ENCODE peak calls at places on chromosomes 13 and 19, in eight cellular contexts. One of them, this sample, is unnamed.

GRCh38 chr13:110528371-110528770 is 33.2 kb downstream of the RAB20 start:
- DNase-seq in transverse colon: no peak
- DNase-seq in stomach: no peak
- DNase-seq in GM23338: no peak
- DNase-seq in prostate gland: no peak
- DNase-seq in suprapubic skin: no peak
- DNase-seq in GM12878: no peak
- DNase-seq in HepG2: no peak
- DNase-seq in this sample: no peak

GRCh38 chr13:41019027-41019487 is at the start of gene ELF1:
- DNase-seq in transverse colon: peak
- DNase-seq in stomach: peak
- DNase-seq in suprapubic skin: no peak
- DNase-seq in GM12878: peak
- DNase-seq in prostate gland: peak
- DNase-seq in HepG2: peak
- DNase-seq in GM23338: peak
- DNase-seq in this sample: no peak

GRCh38 chr13:50365300-50365682 is 350.0 kb downstream of the KCNRG start:
- DNase-seq in transverse colon: no peak
- DNase-seq in suprapubic skin: no peak
- DNase-seq in prostate gland: no peak
- DNase-seq in HepG2: no peak
- DNase-seq in stomach: no peak
- DNase-seq in GM23338: no peak
- DNase-seq in GM12878: no peak
- DNase-seq in this sample: peak

GRCh38 chr19:11221082-11221598 is 18.3 kb upstream of the ANGPTL8 start:
- DNase-seq in GM23338: no peak
- DNase-seq in prostate gland: no peak
- DNase-seq in suprapubic skin: no peak
- DNase-seq in transverse colon: no peak
- DNase-seq in stomach: no peak
- DNase-seq in GM12878: no peak
- DNase-seq in HepG2: no peak
- DNase-seq in this sample: no peak

GRCh38 chr13:49652691-49653305 is 24.5 kb downstream of the ARL11 start:
- DNase-seq in suprapubic skin: no peak
- DNase-seq in GM23338: peak
- DNase-seq in prostate gland: peak
- DNase-seq in GM12878: no peak
- DNase-seq in transverse colon: peak
- DNase-seq in HepG2: peak
- DNase-seq in stomach: peak
- DNase-seq in this sample: no peak

GRCh38 chr19:15239337-15239949 is 7.2 kb upstream of the EPHX3 start:
- DNase-seq in GM23338: no peak
- DNase-seq in stomach: no peak
- DNase-seq in suprapubic skin: no peak
- DNase-seq in transverse colon: no peak
- DNase-seq in HepG2: no peak
- DNase-seq in prostate gland: no peak
- DNase-seq in GM12878: no peak
- DNase-seq in this sample: no peak

GRCh38 chr19:37309834-37310575 is 60.9 kb upstream of the ZNF527 start:
- DNase-seq in prostate gland: no peak
- DNase-seq in stomach: no peak
- DNase-seq in transverse colon: no peak
- DNase-seq in GM23338: peak
- DNase-seq in HepG2: no peak
- DNase-seq in suprapubic skin: no peak
- DNase-seq in GM12878: no peak
- DNase-seq in this sample: no peak

GRCh38 chr13:93180376-93180966 is 46.1 kb upstream of the GPC6 start:
- DNase-seq in suprapubic skin: no peak
- DNase-seq in prostate gland: no peak
- DNase-seq in GM12878: no peak
- DNase-seq in GM23338: no peak
- DNase-seq in stomach: no peak
- DNase-seq in HepG2: no peak
- DNase-seq in transverse colon: no peak
- DNase-seq in this sample: no peak

GRCh38 chr19:44949550-44949949 is 3.7 kb downstream of the APOC2 start:
- DNase-seq in stomach: no peak
- DNase-seq in HepG2: no peak
- DNase-seq in suprapubic skin: no peak
- DNase-seq in prostate gland: no peak
- DNase-seq in GM12878: no peak
- DNase-seq in transverse colon: no peak
- DNase-seq in GM23338: no peak
- DNase-seq in this sample: no peak

GRCh38 chr13:109704771-109705628 is 81.4 kb downstream of the IRS2 start:
- DNase-seq in GM12878: no peak
- DNase-seq in prostate gland: no peak
- DNase-seq in GM23338: no peak
- DNase-seq in suprapubic skin: peak
- DNase-seq in HepG2: no peak
- DNase-seq in transverse colon: peak
- DNase-seq in stomach: peak
- DNase-seq in this sample: no peak

GRCh38 chr19:18607222-18608101 is 863 bp upstream of the CRLF1 start:
- DNase-seq in GM23338: peak
- DNase-seq in suprapubic skin: no peak
- DNase-seq in stomach: no peak
- DNase-seq in transverse colon: no peak
- DNase-seq in prostate gland: no peak
- DNase-seq in GM12878: no peak
- DNase-seq in HepG2: no peak
- DNase-seq in this sample: no peak

GRCh38 chr13:43767351-43767901 is 19.3 kb downstream of the ENOX1 start:
- DNase-seq in suprapubic skin: no peak
- DNase-seq in GM12878: no peak
- DNase-seq in transverse colon: no peak
- DNase-seq in GM23338: no peak
- DNase-seq in stomach: no peak
- DNase-seq in HepG2: no peak
- DNase-seq in prostate gland: no peak
- DNase-seq in this sample: no peak

GRCh38 chr19:28846094-28846812 is 366.7 kb downstream of the UQCRFS1 start:
- DNase-seq in GM12878: no peak
- DNase-seq in HepG2: no peak
- DNase-seq in prostate gland: no peak
- DNase-seq in transverse colon: no peak
- DNase-seq in GM23338: no peak
- DNase-seq in suprapubic skin: no peak
- DNase-seq in stomach: no peak
- DNase-seq in this sample: no peak

GRCh38 chr13:25732146-25732865 is 319.5 kb downstream of the SHISA2 start:
- DNase-seq in GM23338: no peak
- DNase-seq in suprapubic skin: no peak
- DNase-seq in transverse colon: no peak
- DNase-seq in prostate gland: no peak
- DNase-seq in GM12878: no peak
- DNase-seq in stomach: no peak
- DNase-seq in HepG2: no peak
- DNase-seq in this sample: no peak

GRCh38 chr13:110523838-110524237 is 37.7 kb downstream of the RAB20 start:
- DNase-seq in HepG2: no peak
- DNase-seq in GM12878: no peak
- DNase-seq in transverse colon: no peak
- DNase-seq in suprapubic skin: no peak
- DNase-seq in prostate gland: no peak
- DNase-seq in GM23338: no peak
- DNase-seq in stomach: no peak
- DNase-seq in this sample: no peak

GRCh38 chr13:38308736-38309135 is 40.9 kb upstream of the UFM1 start:
- DNase-seq in GM12878: no peak
- DNase-seq in suprapubic skin: no peak
- DNase-seq in prostate gland: no peak
- DNase-seq in GM23338: no peak
- DNase-seq in transverse colon: no peak
- DNase-seq in HepG2: no peak
- DNase-seq in stomach: no peak
- DNase-seq in this sample: no peak

GRCh38 chr13:44276061-44276460 is 97.6 kb upstream of the SERP2 start:
- DNase-seq in transverse colon: no peak
- DNase-seq in HepG2: no peak
- DNase-seq in prostate gland: no peak
- DNase-seq in GM23338: no peak
- DNase-seq in suprapubic skin: no peak
- DNase-seq in stomach: no peak
- DNase-seq in GM12878: no peak
- DNase-seq in this sample: no peak

GRCh38 chr19:11581740-11582139 is 4.3 kb upstream of the ACP5 start:
- DNase-seq in GM23338: no peak
- DNase-seq in prostate gland: no peak
- DNase-seq in GM12878: peak
- DNase-seq in HepG2: no peak
- DNase-seq in transverse colon: peak
- DNase-seq in stomach: no peak
- DNase-seq in suprapubic skin: no peak
- DNase-seq in this sample: no peak

GRCh38 chr13:112747256-112747655 is 57.4 kb downstream of the ATP11A start:
- DNase-seq in GM23338: no peak
- DNase-seq in suprapubic skin: no peak
- DNase-seq in prostate gland: no peak
- DNase-seq in transverse colon: no peak
- DNase-seq in GM12878: no peak
- DNase-seq in HepG2: no peak
- DNase-seq in stomach: no peak
- DNase-seq in this sample: no peak

GRCh38 chr19:36041831-36042230 is 9.2 kb upstream of the CLIP3 start:
- DNase-seq in transverse colon: no peak
- DNase-seq in stomach: no peak
- DNase-seq in suprapubic skin: no peak
- DNase-seq in GM23338: peak
- DNase-seq in GM12878: no peak
- DNase-seq in prostate gland: no peak
- DNase-seq in HepG2: peak
- DNase-seq in this sample: no peak

GRCh38 chr19:49442793-49443365 is 1.6 kb upstream of the SLC17A7 start:
- DNase-seq in stomach: peak
- DNase-seq in suprapubic skin: peak
- DNase-seq in HepG2: peak
- DNase-seq in GM12878: no peak
- DNase-seq in transverse colon: peak
- DNase-seq in prostate gland: peak
- DNase-seq in GM23338: peak
- DNase-seq in this sample: peak

DNA sequence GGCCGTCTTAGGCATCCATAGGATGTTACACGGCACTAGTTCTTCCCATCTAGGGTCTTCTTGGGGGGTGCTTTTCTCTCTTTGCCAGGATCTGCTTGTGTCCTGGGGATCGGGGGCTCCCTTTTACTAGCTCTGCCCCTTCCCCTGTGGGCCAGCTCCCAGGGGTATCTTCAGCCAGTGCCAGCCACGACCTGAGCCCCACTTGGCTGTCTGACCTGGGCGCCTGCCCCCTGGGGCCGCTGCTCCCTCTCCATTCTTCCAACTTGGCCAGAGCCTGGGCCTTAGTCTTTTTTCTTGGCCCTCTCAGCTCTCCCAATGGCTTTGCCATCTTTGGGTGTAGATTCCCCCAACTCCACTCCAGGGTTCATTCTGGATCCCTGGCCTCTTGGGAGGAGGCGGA is 3.1 kb downstream of the PRKACA start:
- DNase-seq in suprapubic skin: no peak
- DNase-seq in HepG2: no peak
- DNase-seq in GM23338: no peak
- DNase-seq in stomach: no peak
- DNase-seq in GM12878: no peak
- DNase-seq in transverse colon: no peak
- DNase-seq in prostate gland: no peak
- DNase-seq in this sample: no peak
- H3K27ac ChIP-seq in suprapubic skin: no peak
- H3K27ac ChIP-seq in HepG2: no peak
- H3K27ac ChIP-seq in GM23338: no peak
- H3K27ac ChIP-seq in stomach: peak
- H3K27ac ChIP-seq in GM12878: no peak
- H3K27ac ChIP-seq in transverse colon: peak
- H3K27ac ChIP-seq in prostate gland: no peak
- H3K27ac ChIP-seq in this sample: peak

GRCh38 chr19:6062961-6063575 is 47.2 kb downstream of the RFX2 start:
- DNase-seq in GM23338: no peak
- DNase-seq in stomach: no peak
- DNase-seq in prostate gland: no peak
- DNase-seq in HepG2: no peak
- DNase-seq in GM12878: no peak
- DNase-seq in transverse colon: peak
- DNase-seq in suprapubic skin: peak
- DNase-seq in this sample: no peak
- H3K4me3 ChIP-seq in GM23338: no peak
- H3K4me3 ChIP-seq in stomach: no peak
- H3K4me3 ChIP-seq in prostate gland: no peak
- H3K4me3 ChIP-seq in HepG2: no peak
- H3K4me3 ChIP-seq in GM12878: no peak
- H3K4me3 ChIP-seq in transverse colon: no peak
- H3K4me3 ChIP-seq in suprapubic skin: no peak
- H3K4me3 ChIP-seq in this sample: no peak

GRCh38 chr13:55632402-55632801 is 1508.3 kb upstream of the PRR20A start:
- DNase-seq in GM23338: no peak
- DNase-seq in transverse colon: no peak
- DNase-seq in suprapubic skin: no peak
- DNase-seq in GM12878: no peak
- DNase-seq in HepG2: no peak
- DNase-seq in prostate gland: no peak
- DNase-seq in stomach: no peak
- DNase-seq in this sample: no peak

DNA sequence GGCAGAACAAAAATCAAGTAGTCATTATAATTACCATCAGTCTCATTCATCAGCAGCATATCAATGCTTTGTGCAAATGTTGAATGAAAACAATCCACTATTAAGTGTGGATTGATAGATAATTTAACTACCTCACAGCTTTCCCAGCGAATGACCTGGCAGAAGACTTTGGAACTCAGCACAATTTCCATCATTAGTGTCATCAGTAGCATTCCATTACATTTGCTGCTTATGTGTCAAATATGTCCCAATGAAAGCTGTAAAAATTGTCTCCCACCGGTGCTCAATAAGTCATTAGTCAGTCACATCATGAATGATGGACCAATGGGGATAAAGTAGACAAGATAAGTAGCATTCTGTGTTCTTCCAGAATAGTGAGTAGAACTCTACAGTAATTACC is 1513.5 kb upstream of the PRR20A start:
- DNase-seq in prostate gland: no peak
- DNase-seq in GM23338: no peak
- DNase-seq in GM12878: no peak
- DNase-seq in HepG2: no peak
- DNase-seq in transverse colon: no peak
- DNase-seq in stomach: no peak
- DNase-seq in suprapubic skin: no peak
- DNase-seq in this sample: no peak
- TF ChIP-seq POLR2AphosphoS5 in prostate gland: no peak
- TF ChIP-seq POLR2AphosphoS5 in GM23338: no peak
- TF ChIP-seq POLR2AphosphoS5 in GM12878: no peak
- TF ChIP-seq POLR2AphosphoS5 in HepG2: no peak
- TF ChIP-seq POLR2AphosphoS5 in transverse colon: no peak
- TF ChIP-seq POLR2AphosphoS5 in stomach: no peak
- TF ChIP-seq POLR2AphosphoS5 in suprapubic skin: no peak
- TF ChIP-seq POLR2AphosphoS5 in this sample: no peak

DNA sequence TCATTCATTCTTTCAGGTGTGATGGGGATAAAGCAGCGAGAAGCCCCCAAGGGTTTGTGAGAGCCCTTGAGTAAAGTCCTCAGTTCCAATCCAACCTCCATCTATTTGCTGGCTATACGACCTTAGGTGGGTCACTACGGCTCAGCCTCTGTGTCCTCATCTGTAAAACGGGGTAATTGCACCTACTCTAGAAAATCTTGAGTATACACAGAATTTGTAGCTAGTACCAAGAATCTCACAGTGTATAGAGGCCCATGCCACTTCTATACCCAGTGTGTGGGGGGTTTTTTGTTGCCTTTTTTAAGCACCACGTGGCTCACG is 406 bp upstream of the DNMT1 start:
- DNase-seq in suprapubic skin: no peak
- DNase-seq in HepG2: no peak
- DNase-seq in GM12878: no peak
- DNase-seq in GM23338: no peak
- DNase-seq in stomach: no peak
- DNase-seq in transverse colon: no peak
- DNase-seq in prostate gland: no peak
- DNase-seq in this sample: no peak
- H3K27ac ChIP-seq in suprapubic skin: peak
- H3K27ac ChIP-seq in HepG2: no peak
- H3K27ac ChIP-seq in GM12878: peak
- H3K27ac ChIP-seq in GM23338: no peak
- H3K27ac ChIP-seq in stomach: peak
- H3K27ac ChIP-seq in transverse colon: peak
- H3K27ac ChIP-seq in prostate gland: peak
- H3K27ac ChIP-seq in this sample: peak

This sample was measured in esophagus muscularis mucosa.